ENCODE peak calls at places on chromosomes 3 and 15, in ten cellular contexts. U is mesendoderm, B is naive B cell, Z is activated T-cell treated with anti-CD3 and anti-CD28 coated beads for 4 hours, K is brain microvascular endothelial cell, E is omental fat pad, J is aorta, M is iPS DF 19.7, O is dorsolateral prefrontal cortex, A is mesenteric fat pad. S is an unnamed sample.

GRCh38 chr15:45714501-45715488 is 80.0 kb downstream of the SQOR start:
- DNase-seq in K (peak), B (no peak), M (no peak), J (no peak), A (no peak), O (peak), U (peak), E (no peak), Z (peak), S (peak)

GRCh38 chr3:41464858-41465257 is 265.6 kb downstream of the CTNNB1 start:
- DNase-seq in A (no peak), J (no peak), B (no peak), Z (no peak), O (no peak), M (no peak), E (no peak), K (peak), U (no peak), S (no peak)

GRCh38 chr15:90103669-90104329 is 1.5 kb upstream of the IDH2 start:
- DNase-seq in K (no peak), A (peak), B (no peak), M (no peak), E (no peak), Z (no peak), O (no peak), U (no peak), J (no peak), S (peak)

GRCh38 chr3:135965506-135966348 is at the start of gene PPP2R3A:
- DNase-seq in M (no peak), U (peak), K (peak), Z (peak), B (peak), J (peak), O (peak), A (peak), E (peak), S (peak)

GRCh38 chr3:41200669-41201021 is 1.3 kb downstream of the CTNNB1 start:
- DNase-seq in Z (no peak), O (no peak), K (peak), J (no peak), A (no peak), B (no peak), M (no peak), E (no peak), U (peak), S (no peak)

GRCh38 chr3:45785626-45786150 is 10.6 kb downstream of the SLC6A20 start:
- DNase-seq in A (no peak), Z (no peak), J (no peak), E (no peak), O (no peak), U (no peak), M (no peak), B (no peak), K (no peak), S (no peak)

GRCh38 chr15:45871121-45871855 is 236.5 kb downstream of the SQOR start:
- DNase-seq in A (no peak), K (peak), E (no peak), U (peak), M (no peak), O (no peak), B (no peak), J (no peak), Z (no peak), S (no peak)

GRCh38 chr3:138125548-138126221 is 6.5 kb downstream of the A4GNT start:
- DNase-seq in U (no peak), A (no peak), O (no peak), B (no peak), M (no peak), K (peak), J (no peak), Z (no peak), E (no peak), S (no peak)

GRCh38 chr15:79008666-79009065 is 63.8 kb upstream of the CTSH start:
- DNase-seq in B (no peak), A (no peak), E (no peak), K (no peak), J (peak), M (no peak), U (no peak), Z (no peak), O (no peak), S (peak)

GRCh38 chr15:61835029-61835428 is 225.2 kb downstream of the VPS13C start:
- DNase-seq in K (no peak), Z (no peak), U (no peak), J (no peak), A (no peak), M (no peak), O (no peak), B (no peak), E (no peak), S (no peak)

GRCh38 chr15:92322566-92323355 is 70.9 kb upstream of the ST8SIA2 start:
- DNase-seq in U (no peak), Z (no peak), E (no peak), B (no peak), O (no peak), A (no peak), K (no peak), J (no peak), M (no peak), S (no peak)